ENCODE peak calls at places on chromosomes 6 and 20, in four cellular contexts. I is hepatocyte, K is cardiac fibroblast, U is choroid plexus epithelial cell. L is an unnamed sample.

GRCh38 chr6:143233563-143234285 is 173.0 kb downstream of the AIG1 start:
- DNase-seq in I (peak), K (no peak), U (peak), L (no peak)

GRCh38 chr6:11328613-11329247 is 96.3 kb upstream of the NEDD9 start:
- DNase-seq in I (peak), K (peak), U (peak), L (no peak)

GRCh38 chr20:64156886-64157875 is 7.1 kb upstream of the MYT1 start:
- DNase-seq in I (no peak), K (no peak), U (no peak), L (no peak)

GRCh38 chr6:2756245-2756644 is 5.5 kb upstream of the MYLK4 start:
- DNase-seq in I (no peak), U (no peak), K (no peak), L (no peak)

GRCh38 chr6:135935951-135936601 is 84.6 kb downstream of the PDE7B start:
- DNase-seq in U (peak), I (no peak), K (peak), L (peak)

GRCh38 chr6:11714116-11714797 is 64.3 kb downstream of the ADTRP start:
- DNase-seq in K (no peak), I (no peak), U (no peak), L (no peak)

GRCh38 chr6:110613356-110613755 is 136.9 kb upstream of the SLC22A16 start:
- DNase-seq in K (peak), U (no peak), I (no peak), L (no peak)

GRCh38 chr6:14354919-14355572 is 237.5 kb downstream of the CD83 start:
- DNase-seq in K (peak), I (peak), U (peak), L (peak)

GRCh38 chr6:11434565-11435326 is 102.8 kb upstream of the TMEM170B start:
- DNase-seq in K (peak), I (peak), U (peak), L (peak)

GRCh38 chr6:83096791-83097190 is 29.3 kb downstream of the DOP1A start:
- DNase-seq in I (no peak), U (peak), K (peak), L (no peak)

GRCh38 chr6:99096186-99096585 is 148.4 kb upstream of the FBXL4 start:
- DNase-seq in K (no peak), U (no peak), I (no peak), L (no peak)

GRCh38 chr20:47740225-47741184 is 44.8 kb downstream of the SULF2 start:
- DNase-seq in U (no peak), I (no peak), K (no peak), L (no peak)

GRCh38 chr20:23094213-23094896 is 8.2 kb upstream of the CD93 start:
- DNase-seq in I (no peak), K (no peak), U (no peak), L (peak)

GRCh38 chr20:5448449-5449118 is 131.8 kb upstream of the PROKR2 start:
- DNase-seq in U (peak), I (peak), K (peak), L (peak)

GRCh38 chr6:1670711-1671462 is 61.2 kb downstream of the FOXC1 start:
- DNase-seq in I (no peak), U (peak), K (peak), L (peak)

GRCh38 chr6:43476744-43477143 is 626 bp upstream of the TJAP1 start:
- DNase-seq in U (no peak), I (no peak), K (no peak), L (no peak)

GRCh38 chr6:4355241-4355640 is 219.9 kb upstream of the ECI2 start:
- DNase-seq in K (peak), I (no peak), U (peak), L (peak)

GRCh38 chr6:131980791-131981623 is 29.8 kb upstream of the CCN2 start:
- DNase-seq in K (peak), U (no peak), I (peak), L (no peak)

GRCh38 chr6:145898376-145898775 is 65.8 kb downstream of the SHPRH start:
- DNase-seq in K (peak), I (no peak), U (no peak), L (peak)

GRCh38 chr6:19999319-20000191 is 162.4 kb downstream of the ID4 start:
- DNase-seq in K (peak), U (peak), I (no peak), L (peak)

GRCh38 chr6:132937466-132937906 is 123.1 kb downstream of the RPS12 start:
- DNase-seq in U (peak), I (peak), K (peak), L (peak)

GRCh38 chr20:23108871-23109270 is 22.7 kb upstream of the CD93 start:
- DNase-seq in U (no peak), I (no peak), K (no peak), L (no peak)

GRCh38 chr6:5998741-5999687 is 7.7 kb downstream of the NRN1 start:
- DNase-seq in I (no peak), K (no peak), U (no peak), L (no peak)
- TF ChIP-seq CTCF in I (no peak), K (no peak), U (no peak), L (no peak)

DNA sequence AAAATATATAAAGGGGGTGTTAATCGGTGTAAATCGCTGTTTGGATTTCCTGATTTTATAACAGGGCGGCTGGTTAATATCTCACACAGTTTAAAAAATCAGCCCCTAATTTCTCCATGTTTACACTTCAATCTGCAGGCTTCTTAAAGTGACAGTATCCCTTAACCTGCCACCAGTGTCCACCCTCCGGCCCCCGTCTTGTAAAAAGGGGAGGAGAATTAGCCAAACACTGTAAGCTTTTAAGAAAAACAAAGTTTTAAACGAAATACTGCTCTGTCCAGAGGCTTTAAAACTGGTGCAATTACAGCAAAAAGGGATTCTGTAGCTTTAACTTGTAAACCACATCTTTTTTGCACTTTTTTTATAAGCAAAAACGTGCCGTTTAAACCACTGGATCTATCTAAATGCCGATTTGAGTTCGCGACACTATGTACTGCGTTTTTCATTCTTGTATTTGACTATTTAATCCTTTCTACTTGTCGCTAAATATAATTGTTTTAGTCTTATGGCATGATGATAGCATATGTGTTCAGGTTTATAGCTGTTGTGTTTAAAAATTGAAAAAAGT is 4.2 kb downstream of the SOX4 start:
- DNase-seq in I (no peak), U (peak), K (peak), L (no peak)
- H3K4me3 ChIP-seq in I (peak), U (peak), K (peak), L (peak)

DNA sequence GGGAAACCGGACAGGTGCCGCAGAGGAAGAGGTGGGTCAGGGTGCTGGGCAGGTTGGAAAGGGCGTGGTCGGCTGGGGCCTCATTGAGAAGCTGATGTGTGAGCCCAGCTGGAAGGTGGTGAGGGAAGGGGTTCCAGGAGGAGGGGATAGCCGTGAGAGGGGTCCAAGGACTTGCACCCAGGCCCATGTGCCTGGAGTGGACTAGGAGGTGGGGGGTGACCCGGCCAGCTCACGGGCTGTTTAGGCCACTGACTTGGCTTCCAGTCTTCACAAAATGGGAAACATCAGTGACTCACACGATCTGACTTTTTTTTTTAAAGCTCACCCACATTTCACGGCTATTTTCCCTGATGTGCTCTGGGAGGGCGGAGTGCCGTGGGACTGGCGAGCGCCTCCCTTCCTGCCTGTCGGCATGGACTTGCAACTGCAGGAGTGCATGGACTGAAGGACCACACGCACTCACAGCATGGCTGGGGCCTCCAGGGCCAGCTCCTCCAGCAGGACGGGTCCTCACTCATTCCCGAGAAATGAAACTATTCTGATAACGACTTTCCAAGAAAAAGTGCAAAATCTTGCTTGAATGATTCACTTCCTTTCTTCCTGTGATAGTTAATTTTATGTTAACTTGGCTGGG is 13.5 kb upstream of the PDE10A start:
- DNase-seq in K (peak), U (peak), I (no peak), L (no peak)
- TF ChIP-seq CTCF in K (peak), U (peak), I (no peak), L (no peak)

DNA sequence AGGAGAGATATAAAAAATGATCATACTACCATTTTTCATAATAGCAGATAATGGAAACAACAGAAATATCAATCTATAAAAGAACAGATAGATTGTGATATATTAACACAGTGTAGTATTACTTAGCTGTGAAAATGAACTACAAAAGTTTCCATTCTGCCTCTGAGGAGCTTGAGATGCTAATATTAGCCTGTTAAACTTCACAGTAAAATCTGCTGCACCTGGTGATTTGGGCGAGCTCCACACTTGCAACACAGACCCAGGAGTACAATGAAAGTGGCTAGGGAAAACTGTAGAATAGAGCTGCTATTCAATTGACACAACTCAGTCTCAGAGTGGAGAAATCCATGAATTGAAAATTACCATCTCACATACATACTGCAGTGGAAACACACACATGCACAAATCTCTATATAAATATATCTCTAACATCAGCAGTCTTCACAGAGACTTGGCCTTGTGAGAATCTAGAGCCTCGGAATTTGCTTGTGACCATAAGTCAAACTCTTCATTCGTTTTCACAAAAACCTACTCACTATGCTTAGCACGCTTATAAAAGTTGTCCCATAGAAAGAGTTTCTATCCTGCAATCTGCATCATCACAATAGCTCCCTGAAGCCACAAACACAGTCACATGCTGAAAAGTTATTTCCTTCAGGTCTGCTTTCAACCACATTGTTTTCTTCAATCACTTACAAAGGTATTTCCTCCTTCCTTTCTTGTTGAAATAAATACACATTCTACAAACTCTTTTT is 133.0 kb downstream of the PAK5 start:
- DNase-seq in K (no peak), U (no peak), I (no peak), L (no peak)
- H3K4me3 ChIP-seq in K (no peak), U (no peak), I (no peak), L (no peak)

GRCh38 chr6:144474904-144475303 is 189.8 kb downstream of the UTRN start:
- DNase-seq in U (no peak), K (no peak), I (no peak), L (no peak)
- TF ChIP-seq CTCF in U (no peak), K (no peak), I (no peak), L (no peak)

GRCh38 chr6:27296106-27296783 is 15.8 kb downstream of the POM121L2 start:
- DNase-seq in I (peak), K (peak), U (peak), L (peak)

GRCh38 chr6:27295301-27296079 is 16.6 kb downstream of the POM121L2 start:
- DNase-seq in U (peak), I (peak), K (peak), L (peak)

GRCh38 chr6:27297484-27297856 is 14.6 kb downstream of the POM121L2 start:
- DNase-seq in U (no peak), K (no peak), I (no peak), L (no peak)

GRCh38 chr6:27294409-27294808 is 17.7 kb downstream of the POM121L2 start:
- DNase-seq in I (no peak), U (no peak), K (no peak), L (no peak)

DNA sequence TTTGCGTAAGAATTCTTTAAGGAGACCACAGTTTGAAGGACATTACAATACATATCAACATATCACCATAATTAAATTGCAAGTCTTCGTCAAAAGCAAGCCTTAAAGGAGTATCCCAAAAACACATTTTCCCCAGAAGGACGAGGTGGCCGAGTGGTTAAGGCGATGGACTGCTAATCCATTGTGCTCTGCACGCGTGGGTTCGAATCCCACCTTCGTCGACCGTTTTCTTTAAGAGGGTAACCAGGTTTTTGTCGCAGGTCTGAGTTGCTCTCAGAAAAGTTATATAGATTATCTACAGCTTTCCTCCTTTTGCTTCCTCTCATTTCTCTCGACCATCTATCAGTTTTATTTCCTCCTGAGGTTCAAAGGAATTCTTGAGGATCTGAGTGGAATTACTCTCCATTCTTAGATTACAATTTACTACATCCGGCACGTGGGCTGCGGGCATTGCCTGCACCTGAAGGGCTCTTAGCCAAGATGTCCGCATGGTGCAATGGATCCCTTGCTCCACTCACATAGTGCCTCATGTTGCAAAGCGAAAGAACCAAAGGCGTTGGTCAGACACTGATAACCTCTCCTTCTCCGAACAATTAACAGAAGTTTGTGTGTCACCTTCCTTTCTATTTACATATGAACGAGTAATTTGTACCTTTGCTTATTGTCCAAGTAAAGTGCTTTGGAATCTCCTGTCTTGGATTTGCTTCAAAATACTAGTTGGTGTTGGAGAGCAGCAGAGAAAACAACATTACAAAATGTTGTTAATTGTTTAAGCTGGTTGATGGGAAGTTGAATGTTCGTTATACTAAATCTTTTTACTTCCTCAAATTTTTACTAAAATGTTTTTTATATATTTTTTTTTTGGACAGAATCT is 14.0 kb downstream of the POM121L2 start:
- DNase-seq in U (peak), K (peak), I (peak), L (peak)
- H3K4me3 ChIP-seq in U (peak), K (peak), I (no peak), L (no peak)

GRCh38 chr6:34474754-34475153 is 8.9 kb downstream of the PACSIN1 start:
- DNase-seq in K (no peak), I (no peak), U (no peak), L (no peak)
- TF ChIP-seq CTCF in K (no peak), I (no peak), U (no peak), L (no peak)

GRCh38 chr20:50283370-50283769 is 92.7 kb downstream of the CEBPB start:
- DNase-seq in K (no peak), I (no peak), U (no peak), L (no peak)

GRCh38 chr20:50286174-50286511 is 95.5 kb downstream of the CEBPB start:
- DNase-seq in U (no peak), I (no peak), K (no peak), L (no peak)

GRCh38 chr20:50283922-50284810 is 93.5 kb downstream of the CEBPB start:
- DNase-seq in K (peak), I (peak), U (peak), L (peak)

GRCh38 chr20:50285376-50286173 is 94.9 kb downstream of the CEBPB start:
- DNase-seq in K (peak), I (no peak), U (peak), L (no peak)

DNA sequence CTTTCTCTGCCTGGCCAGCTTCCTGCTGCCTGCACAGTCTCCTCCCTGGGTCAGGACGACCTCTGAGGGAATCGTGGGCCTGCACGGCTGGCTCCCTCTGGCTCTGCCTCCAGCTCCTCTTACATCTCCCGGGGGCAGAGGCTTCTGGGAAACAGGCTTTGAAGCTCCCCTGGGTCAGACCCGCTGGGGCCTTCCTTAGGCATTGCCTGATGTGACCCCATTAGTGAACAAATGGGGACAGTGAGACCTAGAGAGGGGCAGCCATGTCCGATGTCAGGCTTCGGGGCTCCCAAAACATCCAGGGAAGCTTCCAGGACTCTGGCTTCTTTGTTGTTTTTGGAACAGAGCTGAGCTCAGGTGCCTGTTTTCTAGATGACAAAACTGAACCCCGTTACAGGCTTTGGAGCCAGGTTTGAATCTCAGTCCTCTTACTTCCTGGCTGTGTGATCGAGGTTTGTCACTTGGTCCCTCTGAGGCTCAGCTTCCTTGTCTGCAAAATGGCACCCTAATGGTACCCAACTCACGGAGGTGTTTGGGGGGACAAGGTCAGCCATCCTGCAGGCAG is 94.3 kb downstream of the CEBPB start:
- DNase-seq in U (peak), I (no peak), K (peak), L (no peak)
- H3K4me3 ChIP-seq in U (no peak), I (no peak), K (no peak), L (no peak)

L was measured in bronchial epithelial cell.